ENCODE peak calls at places on chromosomes 13 and 19, in ten cellular contexts. K is DND-41, M is AG09309, N is PC-9, P is thoracic aorta, U is esophagus muscularis mucosa, D is upper lobe of right lung, J is A549, H is colonic mucosa, I is ascending aorta. Y is an unnamed sample.
A peak's percentile ranks its signal among the peaks of the same experiment; 100 is the strongest.

GRCh38 chr13:110525328-110526319 is 35.9 kb downstream of the RAB20 start:
- DNase-seq in K (peak; percentile 8), M (no peak), N (peak; percentile 72), P (no peak), U (no peak), D (peak; percentile 76), J (no peak), H (peak; percentile 62), I (no peak), Y (no peak)

GRCh38 chr19:33647146-33647545 is 25.4 kb downstream of the CHST8 start:
- DNase-seq in K (no peak), M (no peak), N (no peak), P (no peak), U (no peak), D (no peak), J (no peak), H (no peak), I (no peak), Y (no peak)

GRCh38 chr13:113532156-113532806 is 41.8 kb upstream of the DCUN1D2 start:
- DNase-seq in K (no peak), M (no peak), N (peak; percentile 85), P (no peak), U (no peak), D (peak; percentile 43), J (no peak), H (no peak), I (peak; percentile 56), Y (no peak)

GRCh38 chr13:50171585-50172282 is 156.5 kb downstream of the KCNRG start:
- DNase-seq in K (no peak), M (no peak), N (no peak), P (no peak), U (no peak), D (no peak), J (no peak), H (no peak), I (no peak), Y (no peak)

GRCh38 chr19:15170345-15170744 is 30.4 kb downstream of the NOTCH3 start:
- DNase-seq in K (no peak), M (no peak), N (no peak), P (no peak), U (no peak), D (no peak), J (no peak), H (no peak), I (no peak), Y (no peak)

GRCh38 chr13:110518150-110518525 is 43.4 kb downstream of the RAB20 start:
- DNase-seq in K (no peak), M (no peak), N (no peak), P (no peak), U (no peak), D (no peak), J (no peak), H (no peak), I (no peak), Y (no peak)

GRCh38 chr13:89740994-89741678 is 1606.4 kb upstream of the MIR17HG start:
- DNase-seq in K (no peak), M (no peak), N (no peak), P (no peak), U (no peak), D (peak; percentile 33), J (no peak), H (no peak), I (no peak), Y (no peak)

GRCh38 chr13:89163081-89163480 is 1491.9 kb downstream of the SLITRK5 start:
- DNase-seq in K (no peak), M (no peak), N (no peak), P (no peak), U (no peak), D (no peak), J (no peak), H (no peak), I (no peak), Y (no peak)

GRCh38 chr19:49364083-49364687 is 508 bp downstream of the DKKL1 start:
- DNase-seq in K (no peak), M (no peak), N (no peak), P (no peak), U (no peak), D (no peak), J (no peak), H (no peak), I (no peak), Y (no peak)

GRCh38 chr19:49362926-49363264 is 679 bp upstream of the TEAD2 start:
- DNase-seq in K (no peak), M (no peak), N (no peak), P (no peak), U (no peak), D (peak; percentile 71), J (no peak), H (peak; percentile 56), I (peak; percentile 71), Y (no peak)

GRCh38 chr19:49363265-49364082 is at the start of gene DKKL1:
- DNase-seq in K (peak; percentile 39), M (peak; percentile 68), N (peak; percentile 100), P (peak; percentile 99), U (peak; percentile 100), D (peak; percentile 99), J (peak; percentile 100), H (peak; percentile 100), I (peak; percentile 99), Y (peak; percentile 96)

GRCh38 chr19:49361438-49362047 is 673 bp downstream of the TEAD2 start:
- DNase-seq in K (no peak), M (peak; percentile 16), N (peak; percentile 56), P (no peak), U (peak; percentile 94), D (peak; percentile 88), J (peak; percentile 91), H (peak; percentile 88), I (peak; percentile 88), Y (peak; percentile 30)

GRCh38 chr19:49362048-49362925 is at the start of gene TEAD2:
- DNase-seq in K (no peak), M (no peak), N (peak; percentile 66), P (no peak), U (peak; percentile 94), D (peak; percentile 85), J (peak; percentile 55), H (peak; percentile 86), I (peak; percentile 85), Y (no peak)
- H3K4me3 ChIP-seq in K (no peak within 1 kb of the TSS), M (peak within 1 kb of the TSS; percentile 71), N (peak within 1 kb of the TSS; percentile 85), P (peak within 1 kb of the TSS; percentile 86), U (peak within 1 kb of the TSS; percentile 59), D (peak within 1 kb of the TSS; percentile 76), J (peak within 1 kb of the TSS; percentile 88), H (peak within 1 kb of the TSS; percentile 62), I (peak within 1 kb of the TSS; percentile 62), Y (peak within 1 kb of the TSS; percentile 90)

GRCh38 chr13:44648392-44649117 is 72.4 kb upstream of the TSC22D1 start:
- DNase-seq in K (no peak), M (no peak), N (no peak), P (no peak), U (no peak), D (no peak), J (no peak), H (no peak), I (no peak), Y (no peak)
- TF ChIP-seq CTCF in K (peak; percentile 36), M (no peak), N (peak; percentile 42), P (no peak), U (no peak), D (peak; percentile 38), J (peak; percentile 14), H (no peak), I (no peak), Y (no peak)

GRCh38 chr19:8335343-8336071 is 7.6 kb downstream of the KANK3 start:
- DNase-seq in K (no peak), M (no peak), N (peak; percentile 68), P (no peak), U (no peak), D (peak; percentile 69), J (peak; percentile 66), H (no peak), I (no peak), Y (no peak)

GRCh38 chr19:8332976-8333770 is 9.9 kb downstream of the KANK3 start:
- DNase-seq in K (no peak), M (no peak), N (no peak), P (no peak), U (no peak), D (peak; percentile 71), J (no peak), H (no peak), I (no peak), Y (no peak)

GRCh38 chr19:8333771-8334457 is 9.1 kb downstream of the KANK3 start:
- DNase-seq in K (no peak), M (no peak), N (no peak), P (no peak), U (no peak), D (no peak), J (no peak), H (no peak), I (no peak), Y (no peak)

GRCh38 chr19:8336072-8336569 is 6.9 kb downstream of the KANK3 start:
- DNase-seq in K (no peak), M (no peak), N (peak; percentile 56), P (no peak), U (no peak), D (no peak), J (no peak), H (no peak), I (no peak), Y (no peak)

DNA sequence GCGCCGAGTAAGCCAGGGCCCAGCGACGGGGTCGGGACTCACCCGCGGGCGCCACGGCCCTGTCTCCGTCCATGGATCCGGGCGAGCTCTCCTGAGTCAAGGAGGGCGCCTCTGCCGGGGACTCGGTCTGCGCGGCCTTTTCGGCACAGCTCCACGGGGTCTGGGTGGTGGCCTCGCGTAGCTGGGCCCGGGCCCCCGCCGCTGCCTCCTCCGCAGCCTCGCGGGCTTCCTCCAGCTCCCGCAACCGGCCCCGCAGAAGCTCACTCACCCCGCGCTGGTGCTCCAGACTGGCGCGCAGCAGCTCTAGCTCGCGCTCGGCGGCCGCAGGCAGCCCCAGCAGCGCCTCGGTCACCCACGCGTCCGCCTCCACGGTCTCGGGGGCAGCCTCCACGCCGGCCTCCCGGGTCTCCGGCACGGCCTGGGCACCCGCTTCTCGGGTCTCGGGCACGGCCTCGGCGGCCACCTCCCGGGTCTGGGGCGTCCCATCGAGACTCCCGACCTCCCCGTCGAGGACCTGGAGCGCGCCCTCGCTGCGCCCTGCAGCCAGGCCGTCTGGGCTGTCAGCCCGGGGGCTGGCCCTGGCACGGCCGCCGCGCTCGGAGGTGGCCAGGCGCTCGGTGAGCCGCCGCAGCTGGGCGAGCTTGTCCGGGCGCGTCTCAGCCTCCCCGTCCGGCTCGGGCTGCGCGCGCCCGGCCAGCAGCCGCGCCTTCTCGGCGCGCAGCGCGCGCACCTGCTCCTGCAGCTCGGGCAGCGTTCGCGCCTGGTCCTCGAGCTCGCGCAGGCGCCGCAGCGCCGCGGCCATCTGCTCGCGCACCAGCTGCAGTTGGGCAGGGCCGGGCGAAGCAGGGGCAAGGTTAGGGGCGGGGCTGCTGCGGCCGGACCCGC is 8.4 kb downstream of the KANK3 start:
- DNase-seq in K (no peak), M (no peak), N (peak; percentile 83), P (no peak), U (no peak), D (peak; percentile 88), J (peak; percentile 84), H (peak; percentile 59), I (no peak), Y (peak; percentile 64)
- H3K4me3 ChIP-seq in K (no peak overlapping the region), M (no peak overlapping the region), N (peak overlapping the region; percentile 66), P (peak overlapping the region; percentile 17), U (peak overlapping the region; percentile 40), D (peak overlapping the region; percentile 14), J (peak overlapping the region; percentile 56), H (peak overlapping the region; percentile 29), I (peak overlapping the region; percentile 44), Y (peak overlapping the region; percentile 44)

DNA sequence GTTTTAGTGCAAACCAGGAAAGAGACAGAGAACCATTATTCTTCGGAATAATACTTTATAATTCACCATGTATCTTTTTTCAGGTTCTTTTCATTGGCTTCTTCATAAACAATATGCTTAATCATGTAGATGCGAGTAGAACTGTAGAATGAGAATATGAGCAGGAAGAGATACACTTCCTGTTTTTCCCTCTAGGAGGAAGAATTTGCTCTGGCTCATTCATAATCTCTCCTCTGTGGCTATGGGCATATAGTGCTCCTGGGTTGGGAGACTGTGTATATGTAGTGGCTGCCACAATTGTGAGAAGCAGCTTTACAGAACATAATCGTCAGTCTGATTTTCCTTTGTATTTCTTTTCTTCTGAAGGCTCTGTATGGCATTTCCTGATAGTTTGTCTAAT is 2.8 kb upstream of the DCLK1 start:
- DNase-seq in K (no peak), M (no peak), N (no peak), P (no peak), U (no peak), D (no peak), J (no peak), H (no peak), I (no peak), Y (no peak)
- TF ChIP-seq CTCF in K (no peak), M (no peak), N (no peak), P (no peak), U (no peak), D (no peak), J (no peak), H (no peak), I (no peak), Y (no peak)

Y was measured in LNCaP clone FGC.